ENCODE peak calls at places on chromosome 2, in ten cellular contexts. I is CD4-positive, CD25-positive, alpha-beta regulatory T cell; H is sigmoid colon; C is psoas muscle; Y is cardiac muscle cell; A is SJSA1; F is naive thymus-derived CD4-positive, alpha-beta T cell; M is adrenal gland; P is heart left ventricle; G is PC-3. W is an unnamed sample. For H3K4me1, the result is how much of the 10 kb centered on the place peaks cover.

GRCh38 chr2:24739355-24740025 is 53.7 kb downstream of the PTRHD1 start:
- DNase-seq in I (no peak), H (no peak), C (no peak), Y (no peak), A (no peak), F (no peak), M (no peak), P (no peak), G (peak), W (no peak)

GRCh38 chr2:206556357-206556949 is 85.8 kb upstream of the FAM237A start:
- DNase-seq in I (no peak), H (no peak), C (no peak), Y (peak), A (no peak), F (no peak), M (no peak), P (no peak), G (peak), W (no peak)

GRCh38 chr2:23497063-23497462 is 112.1 kb downstream of the KLHL29 start:
- DNase-seq in I (no peak), H (no peak), C (peak), Y (peak), A (no peak), F (no peak), M (peak), P (no peak), G (peak), W (no peak)

GRCh38 chr2:28563869-28564268 is 68.0 kb downstream of the PLB1 start:
- DNase-seq in I (no peak), H (peak), C (no peak), Y (no peak), A (no peak), F (no peak), M (no peak), P (no peak), G (no peak), W (no peak)

GRCh38 chr2:236738030-236738429 is 168.4 kb downstream of the ACKR3 start:
- DNase-seq in I (no peak), H (no peak), C (no peak), Y (no peak), A (no peak), F (no peak), M (no peak), P (no peak), G (no peak), W (no peak)

GRCh38 chr2:123839326-123839725 is 185.8 kb upstream of the CNTNAP5 start:
- DNase-seq in I (no peak), H (no peak), C (no peak), Y (no peak), A (no peak), F (no peak), M (no peak), P (no peak), G (peak), W (no peak)

GRCh38 chr2:2563309-2563860 is 232.3 kb upstream of the MYT1L start:
- DNase-seq in I (no peak), H (no peak), C (no peak), Y (no peak), A (no peak), F (no peak), M (no peak), P (no peak), G (no peak), W (no peak)

GRCh38 chr2:74556831-74557370 is 2.4 kb downstream of the DOK1 start:
- DNase-seq in I (no peak), H (no peak), C (no peak), Y (no peak), A (no peak), F (no peak), M (no peak), P (no peak), G (no peak), W (no peak)

GRCh38 chr2:128425731-128426620 is 107.3 kb upstream of the HS6ST1 start:
- DNase-seq in I (no peak), H (peak), C (peak), Y (peak), A (peak), F (no peak), M (peak), P (no peak), G (peak), W (peak)

GRCh38 chr2:58157754-58158153 is 83.4 kb downstream of the FANCL start:
- DNase-seq in I (no peak), H (no peak), C (no peak), Y (no peak), A (no peak), F (no peak), M (no peak), P (no peak), G (no peak), W (no peak)

GRCh38 chr2:70767094-70767698 is 804 bp downstream of the ADD2 start:
- DNase-seq in I (no peak), H (no peak), C (no peak), Y (no peak), A (no peak), F (peak), M (no peak), P (no peak), G (no peak), W (no peak)

GRCh38 chr2:157840568-157841156 is 35.5 kb downstream of the ACVR1 start:
- DNase-seq in I (no peak), H (no peak), C (peak), Y (peak), A (no peak), F (no peak), M (no peak), P (peak), G (no peak), W (peak)

GRCh38 chr2:239012936-239013669 is 165.2 kb downstream of the TWIST2 start:
- DNase-seq in I (no peak), H (peak), C (no peak), Y (no peak), A (no peak), F (no peak), M (no peak), P (no peak), G (no peak), W (no peak)

GRCh38 chr2:129334128-129334527 is 645.3 kb upstream of the RAB6C start:
- DNase-seq in I (no peak), H (no peak), C (no peak), Y (no peak), A (no peak), F (no peak), M (no peak), P (no peak), G (no peak), W (no peak)

GRCh38 chr2:239178954-239179353 is 221.9 kb downstream of the HDAC4 start:
- DNase-seq in I (no peak), H (peak), C (peak), Y (no peak), A (no peak), F (no peak), M (peak), P (peak), G (no peak), W (no peak)

GRCh38 chr2:216905649-216906048 is 45.8 kb upstream of the TNP1 start:
- DNase-seq in I (no peak), H (no peak), C (no peak), Y (no peak), A (no peak), F (no peak), M (no peak), P (no peak), G (no peak), W (no peak)

GRCh38 chr2:150425121-150425559 is 62.3 kb downstream of the RND3 start:
- DNase-seq in I (no peak), H (no peak), C (no peak), Y (peak), A (no peak), F (no peak), M (peak), P (peak), G (no peak), W (no peak)

GRCh38 chr2:161436411-161436810 is 20.3 kb downstream of the TBR1 start:
- DNase-seq in I (no peak), H (no peak), C (no peak), Y (peak), A (no peak), F (no peak), M (no peak), P (no peak), G (peak), W (no peak)

GRCh38 chr2:32264422-32265149 is at the start of gene NLRC4:
- DNase-seq in I (no peak), H (no peak), C (no peak), Y (no peak), A (no peak), F (no peak), M (no peak), P (no peak), G (no peak), W (no peak)

GRCh38 chr2:175973373-175973772 is 28.7 kb downstream of the LNPK start:
- DNase-seq in I (no peak), H (no peak), C (no peak), Y (no peak), A (no peak), F (no peak), M (no peak), P (no peak), G (no peak), W (no peak)
- H3K4me1 ChIP-seq in I (under half), H (under half), C (under half), Y (under half), A (under half), F (under half), M (under half), P (under half), G (under half), W (under half)

GRCh38 chr2:8575810-8576423 is 105.9 kb upstream of the ID2 start:
- DNase-seq in I (no peak), H (peak), C (no peak), Y (no peak), A (no peak), F (no peak), M (no peak), P (no peak), G (no peak), W (no peak)

GRCh38 chr2:8578335-8579244 is 103.3 kb upstream of the ID2 start:
- DNase-seq in I (no peak), H (peak), C (no peak), Y (no peak), A (no peak), F (no peak), M (no peak), P (no peak), G (peak), W (no peak)

GRCh38 chr2:8575011-8575750 is 106.7 kb upstream of the ID2 start:
- DNase-seq in I (no peak), H (peak), C (no peak), Y (no peak), A (no peak), F (no peak), M (no peak), P (peak), G (no peak), W (no peak)

GRCh38 chr2:8577573-8577972 is 104.3 kb upstream of the ID2 start:
- DNase-seq in I (no peak), H (peak), C (no peak), Y (no peak), A (no peak), F (no peak), M (no peak), P (no peak), G (no peak), W (no peak)

DNA sequence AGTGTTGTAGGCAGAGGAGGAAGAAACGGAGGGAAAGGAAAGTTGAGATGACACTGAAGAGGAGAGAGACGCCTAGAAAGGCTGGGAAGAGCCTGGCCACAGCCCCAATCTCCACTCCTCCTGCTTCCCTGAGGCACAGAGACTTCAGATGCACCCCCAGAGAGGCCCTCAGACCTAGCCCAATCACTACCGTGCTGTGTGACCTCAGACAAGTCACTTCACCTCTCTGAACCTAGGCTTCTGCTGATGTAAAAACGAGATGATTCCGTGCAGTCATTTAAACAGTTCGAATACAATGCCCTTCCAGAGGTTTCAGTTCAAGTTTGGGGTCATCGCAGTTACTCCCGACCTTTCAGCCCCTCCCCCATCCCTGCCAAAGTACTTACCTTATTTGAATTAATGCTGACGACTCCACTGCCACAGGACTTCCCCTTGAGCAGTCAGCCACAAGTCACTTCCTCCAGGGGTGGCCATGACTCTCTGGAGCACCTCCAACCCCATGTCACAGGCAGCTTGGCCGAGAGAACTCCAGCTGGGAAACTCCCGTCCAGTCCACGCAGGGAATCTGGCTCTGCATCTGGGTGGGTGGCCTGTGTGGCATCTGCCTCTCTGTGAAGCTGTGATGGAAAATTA is 105.2 kb upstream of the ID2 start:
- DNase-seq in I (no peak), H (peak), C (no peak), Y (no peak), A (peak), F (no peak), M (peak), P (peak), G (no peak), W (no peak)
- H3K4me1 ChIP-seq in I (under half), H (under half), C (under half), Y (under half), A (under half), F (under half), M (under half), P (under half), G (under half), W (under half)

GRCh38 chr2:196985524-196986183 is 59.1 kb upstream of the PGAP1 start:
- DNase-seq in I (no peak), H (no peak), C (no peak), Y (no peak), A (no peak), F (no peak), M (no peak), P (no peak), G (no peak), W (no peak)

GRCh38 chr2:196987654-196988364 is 61.3 kb upstream of the PGAP1 start:
- DNase-seq in I (no peak), H (no peak), C (no peak), Y (peak), A (peak), F (no peak), M (peak), P (no peak), G (peak), W (peak)

GRCh38 chr2:196987298-196987653 is 60.8 kb upstream of the PGAP1 start:
- DNase-seq in I (no peak), H (no peak), C (no peak), Y (peak), A (no peak), F (no peak), M (no peak), P (no peak), G (no peak), W (no peak)

GRCh38 chr2:196983934-196984333 is 57.4 kb upstream of the PGAP1 start:
- DNase-seq in I (no peak), H (no peak), C (no peak), Y (peak), A (no peak), F (no peak), M (no peak), P (no peak), G (no peak), W (no peak)

DNA sequence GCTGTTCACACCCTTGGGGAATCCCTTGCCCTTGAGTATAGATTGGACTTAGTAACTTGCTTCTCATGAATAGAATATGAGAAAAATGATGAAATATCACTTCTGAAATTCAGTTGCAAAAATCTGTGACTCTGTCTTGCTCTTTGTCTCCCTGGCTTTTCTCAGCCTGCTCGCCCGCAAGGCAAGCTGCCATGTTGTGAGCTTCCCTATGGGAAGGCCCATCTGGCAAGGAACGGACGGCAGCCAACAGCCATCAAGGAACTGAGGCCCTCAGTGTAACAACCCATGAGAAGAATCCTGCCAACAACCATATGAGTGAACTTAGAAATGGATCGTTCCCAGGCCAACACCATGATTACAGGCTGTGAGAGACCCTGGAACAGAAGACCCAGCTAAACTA is 58.4 kb upstream of the PGAP1 start:
- DNase-seq in I (no peak), H (no peak), C (no peak), Y (no peak), A (no peak), F (no peak), M (no peak), P (no peak), G (no peak), W (no peak)
- H3K4me1 ChIP-seq in I (under half), H (under half), C (under half), Y (under half), A (under half), F (under half), M (under half), P (under half), G (under half), W (under half)

GRCh38 chr2:68237404-68237803 is 14.9 kb downstream of the PPP3R1 start:
- DNase-seq in I (no peak), H (no peak), C (no peak), Y (peak), A (no peak), F (no peak), M (no peak), P (no peak), G (peak), W (no peak)

GRCh38 chr2:68236080-68236734 is 16.1 kb downstream of the PPP3R1 start:
- DNase-seq in I (no peak), H (no peak), C (no peak), Y (peak), A (no peak), F (no peak), M (no peak), P (no peak), G (no peak), W (no peak)

GRCh38 chr2:68236876-68237275 is 15.5 kb downstream of the PPP3R1 start:
- DNase-seq in I (no peak), H (no peak), C (no peak), Y (no peak), A (no peak), F (no peak), M (no peak), P (no peak), G (no peak), W (no peak)

GRCh38 chr2:68238955-68239822 is 13.1 kb downstream of the PPP3R1 start:
- DNase-seq in I (no peak), H (no peak), C (no peak), Y (peak), A (no peak), F (no peak), M (no peak), P (no peak), G (no peak), W (no peak)

DNA sequence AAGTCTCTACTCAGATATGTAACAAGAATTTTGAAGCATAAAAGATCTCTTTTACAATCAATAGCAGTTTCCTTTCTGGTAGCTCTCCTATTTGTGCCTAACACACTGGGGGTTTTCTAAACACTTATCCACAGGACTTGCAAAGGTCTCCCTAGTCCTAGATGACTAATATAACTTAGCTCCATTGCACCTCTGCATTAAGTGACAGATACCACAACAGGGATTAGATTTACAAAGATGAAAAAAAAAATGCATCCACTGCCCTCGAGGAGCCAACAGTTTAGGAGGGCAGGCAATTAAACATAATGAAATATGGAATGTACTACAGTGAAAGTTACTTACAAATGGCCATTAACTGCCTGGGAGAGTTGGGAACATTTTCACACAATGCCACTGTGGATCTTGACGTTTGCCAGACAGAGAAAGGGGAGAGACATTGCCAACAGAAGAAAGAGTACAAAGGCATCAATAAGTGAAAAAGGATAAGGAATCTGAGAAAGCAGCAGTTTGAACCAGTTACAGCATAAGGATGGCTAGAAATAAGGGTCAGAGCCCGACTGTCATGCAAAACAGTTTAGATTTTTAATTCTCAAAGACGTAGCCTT is 14.3 kb downstream of the PPP3R1 start:
- DNase-seq in I (no peak), H (no peak), C (no peak), Y (no peak), A (no peak), F (no peak), M (no peak), P (no peak), G (no peak), W (no peak)
- H3K4me1 ChIP-seq in I (half or more), H (half or more), C (half or more), Y (under half), A (under half), F (half or more), M (under half), P (half or more), G (under half), W (under half)

GRCh38 chr2:153967248-153967973 is 95.7 kb downstream of the GALNT13 start:
- DNase-seq in I (no peak), H (no peak), C (no peak), Y (no peak), A (no peak), F (no peak), M (no peak), P (no peak), G (no peak), W (no peak)
- H3K4me1 ChIP-seq in I (under half), H (under half), C (under half), Y (under half), A (under half), F (under half), M (under half), P (under half), G (under half), W (under half)

GRCh38 chr2:105760639-105761337 is 16.1 kb downstream of the NCK2 start:
- DNase-seq in I (no peak), H (no peak), C (no peak), Y (no peak), A (no peak), F (no peak), M (no peak), P (no peak), G (no peak), W (no peak)
- H3K4me1 ChIP-seq in I (half or more), H (half or more), C (under half), Y (under half), A (under half), F (half or more), M (under half), P (under half), G (under half), W (under half)

DNA sequence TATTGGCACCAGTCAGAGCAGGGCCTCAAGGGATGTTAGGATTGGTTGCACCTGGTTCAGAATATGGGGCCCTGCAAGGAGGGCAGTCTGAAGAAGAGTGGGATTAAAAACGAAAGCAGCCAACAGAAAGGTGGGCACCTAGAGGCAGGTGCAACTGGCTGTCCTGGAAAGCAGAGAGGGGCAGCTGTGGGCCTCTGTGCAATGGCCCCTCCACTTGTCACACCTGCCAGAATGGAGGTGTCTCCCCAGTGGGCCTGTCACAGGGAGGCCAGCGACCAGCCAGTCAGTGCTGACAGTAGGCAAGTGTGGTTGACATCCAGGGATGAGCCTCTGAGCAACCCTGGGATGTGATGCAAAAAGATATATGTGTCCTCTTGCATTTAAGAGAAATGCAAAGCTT is 37.7 kb downstream of the INPP4A start:
- DNase-seq in I (no peak), H (peak), C (no peak), Y (no peak), A (no peak), F (no peak), M (no peak), P (no peak), G (no peak), W (no peak)
- H3K4me1 ChIP-seq in I (half or more), H (half or more), C (under half), Y (under half), A (under half), F (half or more), M (under half), P (half or more), G (half or more), W (under half)